ENCODE peak calls at places on chromosomes 12 and 14, in eight cellular contexts. N is stomach, C is K562, J is HCT116, O is sigmoid colon, Y is vagina, Q is endothelial cell of umbilical vein, Z is transverse colon. D is an unnamed sample.
A peak's percentile ranks its signal among the peaks of the same experiment; 100 is the strongest.

GRCh38 chr12:59041241-59042121 is 121.2 kb upstream of the LRIG3 start:
- DNase-seq in Y (no peak), C (no peak), J (peak; percentile 36), Q (peak; percentile 89), N (no peak), Z (no peak), O (no peak), D (no peak)

GRCh38 chr12:67535176-67535575 is 113.4 kb upstream of the DYRK2 start:
- DNase-seq in O (no peak), Z (no peak), Q (no peak), C (no peak), J (no peak), Y (no peak), N (no peak), D (no peak)

GRCh38 chr14:100108840-100109593 is 43.8 kb downstream of the EVL start:
- DNase-seq in O (peak; percentile 62), J (no peak), N (no peak), C (no peak), Y (no peak), Z (no peak), Q (no peak), D (no peak)

GRCh38 chr12:65121049-65121955 is at the start of gene WIF1:
- DNase-seq in Y (no peak), N (peak; percentile 45), J (no peak), O (peak; percentile 60), C (no peak), Q (peak; percentile 22), Z (peak; percentile 19), D (peak; percentile 10)

GRCh38 chr14:67285876-67286452 is 44.7 kb downstream of the PALS1 start:
- DNase-seq in J (peak; percentile 39), Z (no peak), Q (peak; percentile 39), C (no peak), N (no peak), Y (no peak), O (no peak), D (no peak)

GRCh38 chr14:92460916-92461579 is 52.5 kb upstream of the RIN3 start:
- DNase-seq in J (no peak), O (peak; percentile 68), Q (peak; percentile 95), N (peak; percentile 24), C (no peak), Z (no peak), Y (no peak), D (no peak)

GRCh38 chr12:110333201-110333600 is 52.2 kb downstream of the ATP2A2 start:
- DNase-seq in O (no peak), Q (no peak), C (no peak), J (no peak), Y (no peak), N (no peak), Z (no peak), D (no peak)

GRCh38 chr12:122870867-122871664 is 24.9 kb downstream of the VPS37B start:
- DNase-seq in N (peak; percentile 73), J (no peak), Q (peak; percentile 87), O (peak; percentile 72), Y (no peak), Z (peak; percentile 53), C (no peak), D (no peak)

GRCh38 chr12:63400746-63401145 is 249.7 kb upstream of the AVPR1A start:
- DNase-seq in C (no peak), Z (no peak), Q (peak; percentile 95), J (no peak), Y (no peak), N (no peak), O (no peak), D (no peak)

GRCh38 chr14:92914087-92914656 is 8.8 kb upstream of the CHGA start:
- DNase-seq in Y (no peak), O (no peak), Q (peak; percentile 17), C (peak; percentile 51), Z (no peak), J (no peak), N (no peak), D (no peak)

GRCh38 chr14:38400751-38401150 is 144.9 kb upstream of the CLEC14A start:
- DNase-seq in Z (no peak), O (no peak), Y (no peak), N (no peak), J (no peak), C (no peak), Q (no peak), D (no peak)

GRCh38 chr12:65728348-65728912 is 95.9 kb upstream of the HMGA2 start:
- DNase-seq in C (no peak), Z (no peak), N (no peak), Q (peak; percentile 4), J (no peak), O (no peak), Y (no peak), D (no peak)

GRCh38 chr14:78107171-78107570 is 63.0 kb upstream of the NRXN3 start:
- DNase-seq in Y (no peak), O (no peak), N (no peak), Q (no peak), C (no peak), J (no peak), Z (no peak), D (no peak)

GRCh38 chr14:91342243-91342760 is 75.3 kb downstream of the CCDC88C start:
- DNase-seq in O (no peak), Z (no peak), N (no peak), Y (no peak), C (no peak), J (no peak), Q (no peak), D (no peak)

GRCh38 chr14:32925439-32925838 is 13.2 kb upstream of the NPAS3 start:
- DNase-seq in Y (no peak), C (no peak), Z (no peak), Q (no peak), O (no peak), N (no peak), J (no peak), D (no peak)

GRCh38 chr14:69924181-69924580 is 45.0 kb downstream of the SMOC1 start:
- DNase-seq in Y (no peak), C (no peak), Q (no peak), Z (no peak), O (no peak), N (no peak), J (no peak), D (no peak)

GRCh38 chr12:46468159-46468558 is 95.6 kb upstream of the SLC38A2 start:
- DNase-seq in Y (no peak), C (no peak), Z (peak; percentile 32), Q (no peak), O (no peak), J (peak; percentile 83), N (peak; percentile 43), D (no peak)

GRCh38 chr12:103799504-103800251 is 41.4 kb downstream of the NT5DC3 start:
- DNase-seq in C (no peak), Z (peak; percentile 20), Y (no peak), J (no peak), N (no peak), O (peak; percentile 58), Q (no peak), D (no peak)

GRCh38 chr12:49428652-49429549 is 61.6 kb downstream of the SPATS2 start:
- DNase-seq in N (no peak), J (peak; percentile 3), C (peak; percentile 37), Q (peak; percentile 27), O (no peak), Z (no peak), Y (no peak), D (no peak)

GRCh38 chr14:52267501-52268190 is at the start of gene PTGDR:
- DNase-seq in Z (peak; percentile 82), Q (no peak), O (no peak), N (peak; percentile 30), J (no peak), C (no peak), Y (no peak), D (no peak)

GRCh38 chr14:104980601-104981531 is 2.7 kb upstream of the AHNAK2 start:
- DNase-seq in O (peak; percentile 58), Q (no peak), C (no peak), Y (no peak), J (no peak), N (no peak), Z (no peak), D (no peak)

GRCh38 chr12:107494331-107494730 is 191.3 kb upstream of the PWP1 start:
- DNase-seq in Q (no peak), J (no peak), Z (no peak), N (no peak), Y (no peak), O (peak; percentile 43), C (no peak), D (no peak)

DNA sequence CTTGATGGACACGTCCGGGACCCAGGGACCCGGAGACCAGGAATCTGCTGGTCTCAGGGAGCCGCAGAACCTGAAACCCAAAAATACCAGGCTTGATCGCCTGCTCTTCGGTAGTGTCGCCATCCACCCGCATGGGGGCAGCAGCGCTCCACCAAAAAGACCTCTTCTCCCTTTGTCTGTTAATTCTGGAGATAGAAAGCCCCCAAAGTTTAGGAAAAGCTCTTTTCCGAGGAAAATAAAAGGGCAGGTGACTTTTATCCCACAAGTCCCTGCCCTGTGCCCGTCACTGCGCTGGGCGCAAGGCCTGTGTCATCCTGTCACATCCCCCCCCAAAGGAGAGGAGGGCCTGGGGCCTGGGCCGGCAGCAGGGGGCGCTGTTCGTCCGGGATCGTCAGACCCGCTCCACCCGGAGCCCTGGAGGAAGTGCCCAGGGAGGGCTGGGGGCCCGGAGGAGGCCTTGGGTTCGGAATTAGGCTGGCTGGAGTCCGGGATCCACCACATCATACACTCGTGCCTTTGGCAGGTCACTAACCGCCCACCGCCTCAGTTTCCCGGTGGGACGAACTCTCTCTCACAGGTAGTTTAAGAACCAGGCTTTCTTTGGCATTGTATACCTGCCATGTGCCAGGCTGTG is 31.9 kb downstream of the DAD1 start:
- DNase-seq in O (peak; percentile 90), J (peak; percentile 48), C (peak; percentile 88), Y (no peak), Q (peak; percentile 71), Z (peak; percentile 89), N (peak; percentile 85), D (peak; percentile 72)
- TF ChIP-seq POLR2A in O (no peak), J (no peak), C (no peak), Y (no peak), Q (no peak), Z (no peak), N (no peak), D (no peak)

GRCh38 chr12:108649668-108650067 is 16.0 kb upstream of the SELPLG start:
- DNase-seq in C (no peak), Q (peak; percentile 76), Z (no peak), O (no peak), J (peak; percentile 86), N (no peak), Y (no peak), D (no peak)
- TF ChIP-seq POLR2AphosphoS5 in C (no peak), Q (no peak), Z (no peak), O (no peak), J (peak; percentile 63), N (no peak), Y (peak; percentile 61), D (no peak)

GRCh38 chr12:92784795-92785562 is 82.2 kb downstream of the PLEKHG7 start:
- DNase-seq in Q (peak; percentile 90), O (no peak), C (peak; percentile 71), N (no peak), Z (no peak), J (peak; percentile 72), Y (no peak), D (peak; percentile 5)
- TF ChIP-seq POLR2A in Q (no peak), O (no peak), C (no peak), N (no peak), Z (no peak), J (no peak), Y (no peak), D (no peak)

DNA sequence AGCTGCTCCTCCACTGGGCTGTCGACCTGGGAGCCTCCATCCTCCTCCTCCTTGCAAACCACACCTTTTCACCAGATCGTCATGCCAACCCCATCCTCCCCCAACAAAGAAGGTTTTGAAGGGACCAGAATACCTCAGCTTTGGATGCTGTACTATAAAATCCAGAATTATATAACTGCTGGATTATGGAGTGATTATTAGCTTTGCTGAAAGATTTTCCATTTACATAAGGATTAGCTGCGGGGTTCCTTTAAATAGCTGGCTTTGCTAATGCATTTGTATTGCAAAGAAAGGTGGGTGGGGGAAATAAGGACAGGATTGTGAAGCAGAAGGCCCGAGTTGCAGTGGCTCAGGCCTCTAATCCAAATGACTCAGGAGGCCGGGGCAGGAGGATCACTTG is 36.6 kb downstream of the ESRRB start:
- DNase-seq in Z (no peak), J (no peak), O (no peak), Q (no peak), N (no peak), Y (no peak), C (no peak), D (no peak)
- TF ChIP-seq POLR2AphosphoS5 in Z (no peak), J (no peak), O (no peak), Q (no peak), N (no peak), Y (no peak), C (no peak), D (no peak)